ENCODE peak calls at places on chromosome 22, in four cellular contexts. W, T, Z and N are unnamed samples.

GRCh38 chr22:20123364-20124082 is 6.5 kb upstream of the TRMT2A start:
- DNase-seq in W (no peak), T (no peak), Z (no peak), N (no peak)

GRCh38 chr22:37018815-37019308 is 385 bp downstream of the TST start:
- DNase-seq in W (peak), T (peak), Z (no peak), N (no peak)

GRCh38 chr22:49094151-49094550 is 733.5 kb downstream of the BRD1 start:
- DNase-seq in W (no peak), T (no peak), Z (no peak), N (no peak)

GRCh38 chr22:26903030-26903856 is 245.9 kb downstream of the MIAT start:
- DNase-seq in W (no peak), T (no peak), Z (no peak), N (no peak)

GRCh38 chr22:21029486-21030025 is 2.8 kb downstream of the SLC7A4 start:
- DNase-seq in W (no peak), T (no peak), Z (no peak), N (no peak)

GRCh38 chr22:20459862-20460261 is 22.2 kb upstream of the SCARF2 start:
- DNase-seq in W (no peak), T (no peak), Z (no peak), N (no peak)

GRCh38 chr22:41899110-41899509 is 15.8 kb downstream of the SHISA8 start:
- DNase-seq in W (no peak), T (no peak), Z (no peak), N (no peak)

GRCh38 chr22:36160499-36160942 is at the start of gene APOL3:
- DNase-seq in W (no peak), T (no peak), Z (peak), N (no peak)

GRCh38 chr22:27377501-27377900 is 424.1 kb downstream of the MN1 start:
- DNase-seq in W (no peak), T (no peak), Z (no peak), N (no peak)

GRCh38 chr22:32309585-32310251 is 47.9 kb upstream of the RFPL3 start:
- DNase-seq in W (no peak), T (peak), Z (no peak), N (no peak)

GRCh38 chr22:26679003-26679629 is 21.7 kb downstream of the MIAT start:
- DNase-seq in W (no peak), T (peak), Z (peak), N (peak)

GRCh38 chr22:36461665-36462474 is 19.6 kb downstream of the TXN2 start:
- DNase-seq in W (no peak), T (no peak), Z (no peak), N (no peak)

GRCh38 chr22:24379536-24379935 is 47.9 kb upstream of the ADORA2A start:
- DNase-seq in W (no peak), T (no peak), Z (no peak), N (no peak)
- TF ChIP-seq SPI1 in W (no peak), T (no peak), Z (no peak), N (no peak)

DNA sequence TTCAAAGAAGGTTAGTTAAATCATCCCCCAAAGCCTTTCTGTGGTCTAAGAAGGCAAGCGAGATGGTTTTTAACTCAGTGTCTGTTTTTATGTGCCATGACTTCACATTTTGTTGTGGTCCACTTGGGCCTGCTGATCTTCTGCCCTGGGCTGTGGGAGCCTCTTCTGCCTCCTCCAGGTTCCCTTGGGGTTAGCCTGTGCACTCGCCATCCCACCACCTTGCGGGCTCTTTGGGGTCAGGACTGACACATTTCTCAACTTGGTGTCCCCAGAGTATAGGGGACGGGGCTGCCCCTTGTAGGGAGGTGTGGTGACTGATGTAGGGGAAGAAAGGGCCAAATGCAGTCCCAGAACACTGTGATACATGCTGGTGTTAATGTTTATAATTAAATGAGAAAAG is 207.0 kb downstream of the TBC1D22A start:
- DNase-seq in W (no peak), T (no peak), Z (peak), N (peak)
- TF ChIP-seq SPI1 in W (no peak), T (no peak), Z (no peak), N (no peak)

DNA sequence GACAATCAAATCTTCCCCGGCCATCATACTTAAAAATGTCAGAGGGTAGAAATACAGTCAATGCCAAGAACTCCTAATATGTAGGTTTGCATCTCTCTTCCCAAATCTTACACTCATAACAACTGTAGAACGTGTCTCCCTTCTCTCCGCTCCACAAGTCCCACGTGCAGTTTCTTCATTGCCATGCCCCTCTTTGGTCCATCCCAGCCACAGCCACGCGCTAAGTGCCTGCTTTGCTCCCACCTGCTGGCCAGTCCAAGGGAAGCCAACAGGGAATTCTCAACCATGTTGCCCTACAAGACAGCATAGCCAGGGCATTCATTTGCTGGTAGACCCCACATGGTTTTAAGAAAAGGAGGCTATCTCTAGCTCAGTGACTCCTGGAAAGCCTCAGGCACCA is 420.6 kb upstream of the ISX start:
- DNase-seq in W (no peak), T (no peak), Z (no peak), N (no peak)
- TF ChIP-seq SPI1 in W (no peak), T (no peak), Z (no peak), N (no peak)

GRCh38 chr22:29693151-29693550 is 26.7 kb upstream of the CABP7 start:
- DNase-seq in W (no peak), T (no peak), Z (no peak), N (no peak)
- TF ChIP-seq SPI1 in W (no peak), T (no peak), Z (no peak), N (no peak)

DNA sequence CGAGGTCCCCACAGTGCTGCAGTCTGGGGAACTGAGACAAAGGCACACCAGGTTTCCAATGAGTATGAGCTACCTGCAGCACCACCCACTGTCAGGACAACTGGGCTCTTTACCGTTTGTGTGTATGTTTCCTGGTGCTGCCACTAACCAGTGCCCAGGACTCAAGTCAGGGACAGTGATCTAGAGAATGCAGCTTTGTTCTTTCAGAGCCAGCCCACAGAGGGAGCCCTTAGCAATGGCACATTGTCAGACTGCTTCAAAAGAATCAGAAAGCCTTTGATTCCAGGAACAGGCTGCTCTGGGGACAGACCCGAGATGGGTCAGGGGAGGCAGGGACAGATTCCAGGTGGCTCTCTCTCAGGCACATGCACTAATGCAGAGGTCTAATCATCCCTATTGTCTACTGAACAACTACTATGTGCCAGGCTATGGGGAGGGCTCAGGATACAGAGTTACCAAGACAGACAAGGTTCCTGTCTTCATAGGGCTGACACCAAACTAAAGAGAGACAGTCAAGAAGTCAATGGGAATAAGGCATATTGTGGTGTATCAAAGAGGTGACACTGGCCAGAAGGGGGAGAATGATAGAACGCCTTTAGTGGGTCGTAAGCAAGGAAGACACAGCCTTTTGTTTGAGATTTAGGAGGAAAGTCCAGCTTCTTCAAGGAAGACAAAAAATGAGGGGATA is 103.7 kb downstream of the VPREB1 start:
- DNase-seq in W (no peak), T (no peak), Z (no peak), N (no peak)
- TF ChIP-seq SPI1 in W (no peak), T (no peak), Z (no peak), N (no peak)

DNA sequence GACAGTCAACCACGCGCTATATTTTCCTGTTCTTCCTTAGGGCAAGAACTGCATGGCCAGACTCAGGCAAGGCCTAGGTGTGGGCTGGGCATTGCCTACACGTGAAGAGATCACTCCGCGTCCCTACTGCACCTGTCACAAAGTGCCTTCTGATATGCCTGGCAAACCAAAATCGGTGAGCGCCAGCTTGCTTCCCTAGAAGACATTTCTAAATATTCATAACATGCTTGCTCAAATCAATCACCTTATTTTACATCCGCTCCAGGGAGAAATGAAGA is 6.3 kb downstream of the TMEM121B start:
- DNase-seq in W (no peak), T (no peak), Z (no peak), N (no peak)
- TF ChIP-seq SPI1 in W (no peak), T (no peak), Z (no peak), N (no peak)

DNA sequence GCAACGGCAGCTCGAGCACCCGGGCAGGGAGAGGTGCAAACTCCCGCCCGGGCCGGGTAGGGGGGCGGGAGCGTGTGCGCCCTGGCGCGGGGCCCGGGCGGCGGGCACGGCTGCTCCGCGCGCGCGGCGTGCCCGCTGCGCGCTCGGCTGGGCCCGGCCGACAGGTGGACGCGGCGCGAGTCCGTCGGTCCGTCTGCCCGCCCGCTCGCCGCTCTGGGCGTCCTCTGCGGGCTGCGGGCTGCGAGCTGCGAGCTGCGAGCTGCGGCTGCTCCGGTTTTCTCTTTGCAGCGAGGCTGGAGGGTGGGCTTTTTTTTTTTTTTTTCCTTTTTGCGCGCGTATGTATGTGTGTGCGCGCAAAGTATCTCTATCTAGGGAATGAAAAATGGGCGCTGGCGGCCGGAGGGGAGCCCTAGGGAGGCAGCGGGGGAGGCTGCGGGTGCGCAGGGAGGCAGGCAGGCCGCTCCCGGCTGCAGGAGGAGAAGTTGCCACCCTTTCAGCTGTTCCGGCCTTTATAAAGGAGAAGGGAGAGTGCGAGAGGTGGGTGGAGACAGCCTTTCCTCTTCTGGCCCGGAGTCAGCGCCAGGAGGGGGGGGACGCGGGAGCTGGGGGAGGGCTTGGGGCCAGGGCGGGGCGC is at the start of gene PDGFB:
- DNase-seq in W (no peak), T (no peak), Z (no peak), N (no peak)
- TF ChIP-seq SPI1 in W (no peak), T (no peak), Z (no peak), N (no peak)